ENCODE peak calls at places on chromosomes 12 and 14, in four cellular contexts. B is GM13976; G is neural crest cell; O is CD4-positive, alpha-beta T cell. L is an unnamed sample.
A peak's percentile ranks its signal among the peaks of the same experiment; 100 is the strongest.

GRCh38 chr12:105330938-105331804 is 680 bp downstream of the C12orf75 start:
- DNase-seq in B (peak; percentile 52), G (peak; percentile 28), O (no peak), L (peak; percentile 37)

GRCh38 chr14:59331217-59331616 is 134.0 kb downstream of the GPR135 start:
- DNase-seq in O (no peak), B (no peak), G (no peak), L (no peak)

GRCh38 chr14:61872452-61872851 is 110.2 kb downstream of the SNAPC1 start:
- DNase-seq in G (no peak), O (no peak), B (peak; percentile 41), L (no peak)

GRCh38 chr12:117501470-117501869 is 140.0 kb upstream of the NOS1 start:
- DNase-seq in B (no peak), G (no peak), O (no peak), L (no peak)

GRCh38 chr14:102909911-102910310 is 12.6 kb upstream of the AMN start:
- DNase-seq in B (no peak), O (no peak), G (no peak), L (no peak)

GRCh38 chr12:4251228-4251891 is 22.2 kb upstream of the CCND2 start:
- DNase-seq in O (no peak), B (no peak), G (no peak), L (no peak)

GRCh38 chr14:87457727-87458126 is 535.3 kb downstream of the GALC start:
- DNase-seq in O (no peak), G (no peak), B (no peak), L (no peak)

GRCh38 chr12:90244232-90244631 is 535.6 kb upstream of the ATP2B1 start:
- DNase-seq in O (no peak), B (no peak), G (no peak), L (no peak)

GRCh38 chr12:99069371-99069770 is 424.3 kb downstream of the APAF1 start:
- DNase-seq in G (no peak), O (no peak), B (no peak), L (no peak)

DNA sequence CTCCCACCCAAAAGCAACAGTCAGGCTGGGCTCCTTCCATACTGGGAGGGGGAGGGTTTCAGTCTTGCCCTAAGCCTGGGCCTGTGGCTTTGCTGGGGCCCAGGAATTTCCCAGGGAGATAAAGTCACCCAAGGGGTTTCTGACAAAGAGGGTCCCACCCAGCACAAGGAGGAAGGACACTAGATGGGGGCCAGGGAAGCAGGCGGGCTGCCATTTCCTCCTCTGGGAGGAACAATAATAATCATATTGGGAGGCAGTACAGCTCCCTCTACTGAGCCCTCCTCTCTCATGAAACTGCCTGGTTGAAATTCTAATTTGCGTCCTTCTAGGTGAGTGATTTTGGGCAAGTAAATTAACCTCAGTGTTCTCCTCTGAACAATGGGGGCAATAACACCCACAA is 7.9 kb downstream of the SLC8B1 start:
- DNase-seq in G (no peak), B (no peak), O (no peak), L (no peak)
- TF ChIP-seq CTCF in G (no peak), B (no peak), O (no peak), L (no peak)

GRCh38 chr12:52231305-52232232 is 1.5 kb upstream of the KRT7 start:
- DNase-seq in G (no peak), B (peak; percentile 13), O (no peak), L (no peak)

GRCh38 chr12:52234226-52234810 is 1.3 kb downstream of the KRT7 start:
- DNase-seq in G (no peak), B (peak; percentile 30), O (no peak), L (no peak)

GRCh38 chr12:52233462-52234141 is 559 bp downstream of the KRT7 start:
- DNase-seq in O (no peak), B (peak; percentile 28), G (no peak), L (no peak)

GRCh38 chr12:52232233-52232915 is 669 bp upstream of the KRT7 start:
- DNase-seq in G (no peak), O (no peak), B (peak; percentile 21), L (no peak)

GRCh38 chr12:52232916-52233461 is at the start of gene KRT7:
- DNase-seq in B (peak; percentile 31), G (no peak), O (no peak), L (no peak)
- TF ChIP-seq CTCF in B (no peak), G (no peak), O (no peak), L (no peak)

DNA sequence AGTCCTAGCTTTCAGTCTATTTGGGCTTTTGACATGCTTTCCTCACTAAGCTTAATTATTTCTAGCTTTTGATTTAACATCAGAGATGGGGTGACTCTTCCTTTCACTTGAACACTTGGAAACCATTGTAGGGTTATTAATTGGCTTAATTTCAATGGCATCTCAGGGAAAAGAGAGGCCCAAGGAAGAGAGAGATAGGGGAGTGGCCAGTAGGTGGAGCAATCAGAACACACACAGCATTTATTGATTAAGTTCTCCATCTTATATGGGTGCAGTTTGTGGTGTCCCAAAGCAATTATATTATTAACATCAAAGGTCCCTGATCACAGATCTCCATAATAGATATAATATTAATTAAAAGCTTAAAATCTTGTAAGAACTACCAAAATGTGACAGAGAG is 1466.1 kb upstream of the SEL1L start:
- DNase-seq in G (no peak), B (no peak), O (no peak), L (no peak)
- TF ChIP-seq CTCF in G (peak; percentile 40), B (no peak), O (no peak), L (peak; percentile 11)

DNA sequence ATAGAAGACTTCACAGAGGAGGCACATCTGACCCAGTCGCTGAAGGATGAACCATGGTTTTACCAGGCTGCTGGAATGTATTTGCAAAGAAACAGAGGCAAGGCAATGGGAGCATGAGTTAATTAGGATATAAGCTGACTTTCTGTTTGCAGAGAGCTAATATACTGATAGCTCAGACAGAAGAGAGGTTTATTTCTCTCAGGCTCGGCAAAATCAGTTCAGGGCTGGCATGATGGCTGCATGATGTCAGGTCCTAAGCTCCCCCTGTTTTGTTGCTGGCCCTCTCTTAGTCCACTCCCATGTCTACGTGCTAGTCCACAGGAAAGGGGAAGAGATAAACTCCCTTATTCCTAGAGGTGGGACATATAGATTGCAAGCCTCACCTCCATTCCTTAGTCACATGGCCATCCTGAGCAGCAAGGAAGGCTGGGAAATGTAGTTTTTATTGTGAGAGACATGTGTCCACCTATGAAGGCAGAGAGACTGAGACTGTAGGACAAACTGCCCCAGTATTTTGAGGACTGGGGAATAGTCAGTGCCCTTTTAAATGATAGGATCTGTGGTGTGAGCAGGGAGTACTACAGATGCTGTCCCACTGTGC is 224.5 kb downstream of the VRK1 start:
- DNase-seq in G (no peak), B (no peak), O (no peak), L (no peak)
- TF ChIP-seq CTCF in G (no peak), B (no peak), O (no peak), L (no peak)

DNA sequence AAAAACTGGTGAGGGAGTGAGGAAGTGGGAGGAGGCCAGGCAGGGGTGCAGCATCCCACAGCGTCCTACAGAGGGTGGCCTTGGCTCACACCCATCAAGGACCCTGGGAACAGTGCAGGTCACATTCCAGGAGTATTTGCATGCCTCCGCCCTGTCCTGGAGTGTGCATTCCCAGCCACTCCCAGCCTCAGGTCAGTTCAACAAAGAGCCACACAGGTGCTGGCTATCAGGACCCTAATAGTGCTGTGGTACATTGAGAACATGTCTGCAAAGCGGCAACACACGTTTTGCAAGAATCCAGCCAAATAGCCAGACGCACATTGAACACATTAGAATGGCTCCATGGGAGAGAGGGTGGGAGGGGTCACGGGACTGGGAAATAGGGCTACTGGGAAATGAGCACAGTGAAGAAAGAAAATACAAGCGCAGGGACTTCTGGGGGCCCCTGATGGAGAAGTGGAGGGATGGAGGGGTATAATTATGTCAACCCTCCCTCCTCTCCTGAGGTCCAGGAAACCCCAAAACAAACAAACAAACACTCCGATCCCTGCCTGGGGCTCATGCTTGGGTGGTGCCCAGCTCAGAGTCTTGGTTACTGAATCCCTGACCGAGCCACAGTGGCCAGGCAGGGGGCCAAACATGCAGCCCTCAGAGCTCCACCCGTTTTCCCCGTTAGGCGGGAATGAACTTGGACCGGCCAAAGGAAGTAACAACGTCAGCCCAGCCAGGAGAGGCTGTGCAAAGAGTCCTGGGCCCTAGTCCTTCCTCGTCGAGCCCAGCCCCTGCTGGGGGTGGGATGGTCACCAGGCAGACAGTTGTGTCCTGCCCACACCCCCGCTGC is 36.4 kb downstream of the CMKLR1 start:
- DNase-seq in G (no peak), O (no peak), B (no peak), L (no peak)
- TF ChIP-seq CTCF in G (no peak), O (no peak), B (no peak), L (peak; percentile 16)

DNA sequence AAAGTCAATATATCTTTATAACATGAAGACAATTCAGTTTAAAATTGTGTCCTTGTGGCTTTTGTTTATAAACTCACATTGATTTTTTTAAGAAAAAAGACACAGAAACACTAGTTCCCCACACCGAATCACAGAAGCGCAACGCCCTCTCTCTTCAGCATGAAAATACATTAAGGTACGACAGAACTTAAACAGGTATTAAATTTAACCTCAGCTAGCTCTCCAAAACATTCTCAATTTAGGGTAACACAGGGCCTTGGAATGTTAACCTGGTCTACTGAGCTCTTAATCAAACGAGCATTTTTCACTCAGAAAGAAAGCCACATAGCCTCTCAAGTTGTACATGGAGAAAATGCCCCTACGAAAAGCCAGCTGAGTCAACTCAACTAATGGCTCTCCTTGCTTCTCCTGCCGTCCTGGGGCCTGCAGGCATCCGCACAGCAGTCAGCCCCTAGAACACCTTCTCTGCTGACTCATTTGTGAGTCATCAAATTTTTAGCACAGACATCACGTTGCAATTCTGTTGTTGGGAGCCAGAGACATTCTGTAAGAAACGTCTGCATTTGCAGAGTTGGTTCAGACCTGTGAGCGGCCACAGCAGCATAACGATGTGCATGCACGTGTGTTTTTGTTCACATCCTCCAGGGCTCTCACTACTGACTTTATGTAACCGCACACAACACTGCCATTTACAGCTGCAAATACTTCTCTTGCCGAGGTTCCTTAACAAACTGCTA is 141.6 kb downstream of the ITPR2 start:
- DNase-seq in B (no peak), O (no peak), G (no peak), L (peak; percentile 61)
- TF ChIP-seq CTCF in B (no peak), O (no peak), G (no peak), L (no peak)

GRCh38 chr12:26612203-26612602 is 220.8 kb downstream of the ITPR2 start:
- DNase-seq in O (no peak), B (no peak), G (no peak), L (no peak)

GRCh38 chr12:26617513-26617912 is 215.5 kb downstream of the ITPR2 start:
- DNase-seq in B (no peak), G (no peak), O (no peak), L (no peak)

GRCh38 chr12:26611598-26611997 is 221.4 kb downstream of the ITPR2 start:
- DNase-seq in B (no peak), O (no peak), G (no peak), L (no peak)

GRCh38 chr12:26610774-26611173 is 222.2 kb downstream of the ITPR2 start:
- DNase-seq in O (no peak), B (no peak), G (no peak), L (no peak)

GRCh38 chr12:26614217-26614616 is 218.8 kb downstream of the ITPR2 start:
- DNase-seq in B (peak; percentile 20), O (no peak), G (peak; percentile 15), L (peak; percentile 39)
- TF ChIP-seq CTCF in B (peak; percentile 60), O (peak; percentile 23), G (peak; percentile 73), L (peak; percentile 79)

GRCh38 chr12:57086951-57087688 is 1.8 kb upstream of the NAB2 start:
- DNase-seq in G (no peak), B (peak; percentile 86), O (peak; percentile 82), L (peak; percentile 70)

GRCh38 chr12:57089259-57090245 is 638 bp downstream of the NAB2 start:
- DNase-seq in O (no peak), G (peak; percentile 67), B (no peak), L (peak; percentile 70)

GRCh38 chr12:57090456-57090855 is 1.5 kb downstream of the NAB2 start:
- DNase-seq in B (no peak), O (no peak), G (no peak), L (no peak)

GRCh38 chr12:57087689-57088441 is 1.0 kb upstream of the NAB2 start:
- DNase-seq in B (peak; percentile 90), G (peak; percentile 55), O (peak; percentile 33), L (peak; percentile 72)

GRCh38 chr12:57088442-57089258 is at the start of gene NAB2:
- DNase-seq in O (peak; percentile 94), B (peak; percentile 93), G (peak; percentile 83), L (peak; percentile 98)
- TF ChIP-seq CTCF in O (no peak), B (no peak), G (no peak), L (no peak)

L was measured in BE2C.